ENCODE peak calls at places on chromosomes 12 and 14, in four cellular contexts. W, Q, F and V are unnamed samples.

GRCh38 chr12:2083008-2083407 is 30.2 kb downstream of the CACNA1C start:
- DNase-seq in Q (no peak), F (no peak), W (peak; percentile 43), V (no peak)

GRCh38 chr14:61477845-61478438 is 156.6 kb downstream of the PRKCH start:
- DNase-seq in W (peak; percentile 60), Q (peak; percentile 88), F (peak; percentile 61), V (peak; percentile 45)

GRCh38 chr14:98612434-98613200 is 659.4 kb downstream of the BCL11B start:
- DNase-seq in W (no peak), F (no peak), Q (no peak), V (no peak)

GRCh38 chr14:25607095-25607657 is 557.2 kb upstream of the STXBP6 start:
- DNase-seq in Q (no peak), F (no peak), W (no peak), V (no peak)

GRCh38 chr12:42180990-42181611 is 36.4 kb upstream of the GXYLT1 start:
- DNase-seq in W (peak; percentile 22), F (no peak), Q (no peak), V (no peak)

GRCh38 chr12:60266381-60266852 is 670.6 kb downstream of the SLC16A7 start:
- DNase-seq in W (peak; percentile 94), Q (no peak), F (no peak), V (no peak)

GRCh38 chr12:132174703-132175490 is 30.6 kb downstream of the NOC4L start:
- DNase-seq in Q (no peak), F (no peak), W (no peak), V (no peak)

GRCh38 chr12:52715416-52715815 is 12.1 kb upstream of the KRT77 start:
- DNase-seq in Q (no peak), F (no peak), W (no peak), V (no peak)

GRCh38 chr12:104166465-104166864 is 28.5 kb upstream of the NFYB start:
- DNase-seq in W (peak; percentile 60), Q (no peak), F (no peak), V (no peak)

GRCh38 chr14:73663548-73664212 is 18.9 kb downstream of the DNAL1 start:
- DNase-seq in Q (no peak), W (no peak), F (no peak), V (no peak)

GRCh38 chr14:50321009-50321660 is 9.0 kb downstream of the DMAC2L start:
- DNase-seq in Q (peak; percentile 65), W (peak; percentile 98), F (peak; percentile 74), V (peak; percentile 55)

GRCh38 chr12:6361834-6362233 is 13.5 kb downstream of the SCNN1A start:
- DNase-seq in F (no peak), Q (peak; percentile 87), W (no peak), V (peak; percentile 97)

GRCh38 chr12:80979821-80980220 is 42.1 kb upstream of the LIN7A start:
- DNase-seq in Q (no peak), F (no peak), W (no peak), V (no peak)

GRCh38 chr14:58808828-58809227 is 171.1 kb downstream of the DACT1 start:
- DNase-seq in Q (no peak), W (peak; percentile 43), F (no peak), V (peak; percentile 48)

GRCh38 chr12:33529810-33530209 is 90.2 kb upstream of the SYT10 start:
- DNase-seq in Q (no peak), F (no peak), W (no peak), V (no peak)

GRCh38 chr12:32043928-32044549 is 62.6 kb upstream of the BICD1 start:
- DNase-seq in F (no peak), W (no peak), Q (no peak), V (no peak)

GRCh38 chr14:101352567-101352966 is 208.7 kb upstream of the DIO3 start:
- DNase-seq in W (no peak), Q (no peak), F (no peak), V (no peak)

GRCh38 chr14:102209224-102209966 is 69.7 kb downstream of the WDR20 start:
- DNase-seq in W (peak; percentile 28), Q (peak; percentile 76), F (no peak), V (no peak)

GRCh38 chr14:44803239-44803905 is 158.4 kb downstream of the KLHL28 start:
- DNase-seq in W (peak; percentile 64), F (no peak), Q (no peak), V (no peak)

GRCh38 chr14:49992901-49993335 is 100.0 kb downstream of the ARF6 start:
- DNase-seq in Q (peak; percentile 91), W (peak; percentile 91), F (peak; percentile 36), V (peak; percentile 45)

GRCh38 chr14:22524784-22525161 is 64.3 kb downstream of the DAD1 start:
- DNase-seq in W (peak; percentile 45), F (no peak), Q (no peak), V (no peak)

GRCh38 chr14:103696027-103696402 is 19.2 kb downstream of the XRCC3 start:
- DNase-seq in W (no peak), Q (no peak), F (no peak), V (no peak)
- H3K36me3 ChIP-seq in W (peaks cover 51% of the 10 kb centered on the region), Q (peaks cover 19% of the 10 kb centered on the region), F (peaks cover 5% of the 10 kb centered on the region), V (peaks cover 11% of the 10 kb centered on the region)

GRCh38 chr14:105447651-105448640 is 26.7 kb upstream of the CRIP2 start:
- DNase-seq in Q (no peak), F (no peak), W (no peak), V (no peak)
- H3K36me3 ChIP-seq in Q (no peaks in the 10 kb centered on the region), F (peaks cover 3% of the 10 kb centered on the region), W (peaks cover 36% of the 10 kb centered on the region), V (peaks cover 6% of the 10 kb centered on the region)

GRCh38 chr12:16362550-16362949 is 15.1 kb downstream of the MGST1 start:
- DNase-seq in F (no peak), Q (no peak), W (no peak), V (no peak)

GRCh38 chr12:16359512-16360491 is 12.4 kb downstream of the MGST1 start:
- DNase-seq in F (peak; percentile 26), Q (peak; percentile 75), W (peak; percentile 47), V (peak; percentile 35)

GRCh38 chr12:16358896-16359295 is 11.5 kb downstream of the MGST1 start:
- DNase-seq in Q (no peak), F (no peak), W (peak; percentile 34), V (no peak)

GRCh38 chr12:16361142-16361783 is 13.8 kb downstream of the MGST1 start:
- DNase-seq in Q (no peak), W (no peak), F (no peak), V (no peak)
- H3K36me3 ChIP-seq in Q (peaks cover 45% of the 10 kb centered on the region), W (peaks cover 43% of the 10 kb centered on the region), F (no peaks in the 10 kb centered on the region), V (peaks cover 52% of the 10 kb centered on the region)

DNA sequence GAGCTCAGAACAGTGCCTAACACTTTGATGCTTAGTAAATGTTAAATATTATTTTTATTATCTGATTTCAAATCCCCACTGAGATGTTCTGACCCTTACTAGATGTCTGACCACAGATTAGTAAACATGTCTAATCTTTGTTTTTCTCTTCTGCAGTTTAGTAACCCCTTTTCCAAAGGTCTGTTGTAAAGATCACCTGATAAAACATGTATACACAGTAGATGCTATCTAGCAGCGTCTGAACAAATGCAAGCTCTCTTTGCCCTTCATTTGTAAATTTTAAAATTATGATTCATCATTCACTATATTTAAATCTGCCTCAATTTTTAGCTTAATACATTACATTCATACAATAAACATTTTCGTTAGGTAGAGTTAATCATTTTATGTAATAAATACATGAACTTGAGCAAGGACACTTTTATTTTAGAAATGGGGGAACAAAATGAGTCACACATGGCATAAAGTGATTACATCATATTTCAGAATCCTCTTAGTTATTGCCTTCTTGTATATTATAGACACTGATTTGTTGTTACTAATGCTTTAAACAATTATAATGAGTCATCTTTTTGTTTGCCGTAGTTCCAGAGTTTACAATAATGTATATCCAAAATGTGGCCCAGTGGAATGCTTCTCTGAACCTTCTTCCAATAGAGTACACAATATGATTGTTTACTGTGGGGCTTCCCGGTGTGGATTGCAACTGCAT is 1.7 kb upstream of the OR4K5 start:
- DNase-seq in Q (no peak), W (no peak), F (no peak), V (peak; percentile 8)
- H3K36me3 ChIP-seq in Q (no peaks in the 10 kb centered on the region), W (no peaks in the 10 kb centered on the region), F (no peaks in the 10 kb centered on the region), V (no peaks in the 10 kb centered on the region)

DNA sequence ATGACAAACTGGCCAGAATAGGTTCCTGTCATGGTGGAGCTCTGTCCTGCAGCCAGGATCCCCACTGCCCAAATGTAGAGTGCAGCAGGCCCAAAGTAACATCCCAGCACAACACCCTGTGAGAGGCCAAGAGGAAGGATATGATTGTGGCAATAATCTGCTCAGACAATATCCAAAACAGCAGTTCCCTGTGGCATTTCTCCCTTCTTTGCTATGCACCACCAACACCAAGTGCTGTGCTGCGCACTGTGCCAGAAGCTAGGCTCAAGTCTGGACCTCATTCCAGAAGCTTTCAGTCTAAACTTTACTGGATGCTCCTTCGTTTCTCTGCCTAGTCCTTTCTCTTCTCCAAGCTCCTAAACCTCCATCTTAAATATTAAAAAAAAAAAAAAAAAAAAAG is 33.4 kb downstream of the SLC11A2 start:
- DNase-seq in F (peak; percentile 17), W (peak; percentile 43), Q (no peak), V (no peak)
- H3K36me3 ChIP-seq in F (peaks cover 8% of the 10 kb centered on the region), W (peaks cover 55% of the 10 kb centered on the region), Q (peaks cover 45% of the 10 kb centered on the region), V (peaks cover 54% of the 10 kb centered on the region)

DNA sequence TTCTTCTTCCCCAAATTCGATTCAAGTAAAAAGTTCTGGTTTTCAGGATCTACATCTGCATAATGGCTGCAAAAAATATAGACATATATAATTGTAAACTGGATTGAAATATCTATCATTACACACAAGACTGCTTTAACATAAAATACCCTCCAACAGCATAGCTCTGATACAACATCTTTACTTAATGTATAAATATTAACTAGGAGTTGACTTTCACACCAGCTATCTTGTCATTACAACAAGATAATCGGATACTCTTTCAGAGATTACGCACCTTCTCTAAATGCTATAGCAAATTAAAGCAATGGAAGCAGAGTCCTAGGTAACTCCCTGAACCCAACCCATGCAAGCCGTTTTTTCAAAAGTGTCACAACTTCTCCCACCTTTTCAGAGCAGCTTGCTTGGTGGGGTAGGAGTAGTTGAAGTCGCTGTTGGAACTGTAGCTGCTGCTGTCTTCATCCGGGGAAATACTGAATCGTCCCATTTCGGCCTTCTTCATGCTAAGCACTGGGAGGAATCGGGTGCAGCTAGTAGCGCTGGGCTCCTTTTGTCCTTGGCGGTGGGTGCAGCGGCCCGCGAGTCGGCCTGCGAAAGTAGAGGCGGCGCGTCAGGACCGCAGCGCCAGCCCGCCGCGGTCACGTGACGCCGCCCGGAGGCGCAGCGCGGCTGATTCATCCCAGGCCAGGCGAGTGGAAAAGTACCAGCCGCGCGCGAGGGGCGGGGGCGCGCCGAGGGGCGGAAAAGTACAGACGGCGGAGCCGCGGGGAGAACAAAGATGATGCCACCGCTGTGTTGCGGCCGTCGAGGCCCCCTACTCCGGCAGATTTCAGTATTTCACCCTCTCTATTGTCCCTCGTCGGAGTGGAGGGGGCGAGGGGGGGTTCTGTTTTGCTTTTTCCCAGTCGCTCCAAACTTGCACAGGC is 1.5 kb downstream of the SLC38A2 start:
- DNase-seq in W (peak; percentile 79), Q (peak; percentile 93), F (peak; percentile 92), V (peak; percentile 90)
- H3K36me3 ChIP-seq in W (peaks cover 45% of the 10 kb centered on the region), Q (peaks cover 50% of the 10 kb centered on the region), F (no peaks in the 10 kb centered on the region), V (peaks cover 62% of the 10 kb centered on the region)

GRCh38 chr12:66120477-66120876 is 10.1 kb downstream of the LLPH start:
- DNase-seq in F (no peak), W (no peak), Q (no peak), V (no peak)
- H3K36me3 ChIP-seq in F (no peaks in the 10 kb centered on the region), W (peaks cover 15% of the 10 kb centered on the region), Q (peaks cover 13% of the 10 kb centered on the region), V (peaks cover 36% of the 10 kb centered on the region)